ENCODE peak calls at places on chromosomes 6 and 20, in seven cellular contexts. I is NCI-H446, W is T-helper 1 cell, P is GM04503, Y is GM19239, V is AG09319, U is lower leg skin. N is an unnamed sample.

GRCh38 chr20:18431206-18431605 is 35.6 kb downstream of the DZANK1 start:
- DNase-seq in U (no peak), W (no peak), V (no peak), I (no peak), P (no peak), Y (no peak), N (no peak)

GRCh38 chr6:37582309-37582708 is 82.6 kb upstream of the CCDC167 start:
- DNase-seq in U (no peak), I (no peak), W (no peak), P (peak; percentile 20), V (no peak), Y (no peak), N (no peak)

GRCh38 chr20:63696628-63697356 is at the start of gene TNFRSF6B:
- DNase-seq in W (peak; percentile 13), P (no peak), V (no peak), Y (no peak), U (peak; percentile 86), I (no peak), N (peak; percentile 65)

GRCh38 chr6:114100421-114100820 is 129.5 kb upstream of the HDAC2 start:
- DNase-seq in V (no peak), P (no peak), Y (no peak), W (no peak), I (no peak), U (no peak), N (no peak)

GRCh38 chr20:44087051-44087856 is 99.7 kb downstream of the JPH2 start:
- DNase-seq in V (no peak), U (peak; percentile 45), Y (no peak), P (no peak), W (no peak), I (no peak), N (no peak)

GRCh38 chr6:129598244-129599187 is 111.5 kb downstream of the ARHGAP18 start:
- DNase-seq in V (peak; percentile 57), W (no peak), Y (peak; percentile 28), I (peak; percentile 70), U (no peak), P (peak; percentile 37), N (no peak)

GRCh38 chr6:140445474-140446004 is 1071.1 kb upstream of the CITED2 start:
- DNase-seq in V (no peak), W (no peak), Y (no peak), P (no peak), I (peak; percentile 31), U (no peak), N (no peak)

GRCh38 chr6:12577124-12577845 is 139.3 kb upstream of the PHACTR1 start:
- DNase-seq in P (no peak), U (no peak), Y (no peak), W (no peak), I (no peak), V (no peak), N (no peak)

GRCh38 chr6:151161363-151161762 is 78.4 kb upstream of the AKAP12 start:
- DNase-seq in V (no peak), W (no peak), I (no peak), Y (no peak), U (no peak), P (no peak), N (no peak)

GRCh38 chr6:30740993-30741784 is 1.3 kb downstream of the FLOT1 start:
- DNase-seq in U (no peak), W (no peak), V (no peak), P (no peak), I (no peak), Y (no peak), N (no peak)

GRCh38 chr6:43941174-43941573 is 171.2 kb downstream of the VEGFA start:
- DNase-seq in V (no peak), Y (no peak), P (no peak), W (no peak), U (peak; percentile 64), I (no peak), N (no peak)

GRCh38 chr6:31122803-31123706 is 2.8 kb upstream of the CDSN start:
- DNase-seq in W (no peak), V (no peak), P (peak; percentile 47), Y (no peak), U (no peak), I (no peak), N (peak; percentile 75)

GRCh38 chr6:84166395-84166794 is 61.0 kb downstream of the CEP162 start:
- DNase-seq in W (no peak), V (no peak), P (no peak), Y (no peak), I (peak; percentile 60), U (no peak), N (no peak)

GRCh38 chr6:100283288-100283687 is 181.4 kb downstream of the SIM1 start:
- DNase-seq in W (no peak), P (peak; percentile 37), V (no peak), U (no peak), I (no peak), Y (no peak), N (no peak)

GRCh38 chr6:13457577-13457976 is 29.8 kb downstream of the GFOD1 start:
- DNase-seq in W (no peak), P (no peak), V (no peak), Y (no peak), I (peak; percentile 56), U (peak; percentile 43), N (no peak)

GRCh38 chr6:158894192-158894591 is 75.0 kb upstream of the EZR start:
- DNase-seq in V (peak; percentile 25), U (no peak), Y (no peak), I (no peak), W (no peak), P (peak; percentile 61), N (no peak)

GRCh38 chr6:69584536-69584912 is 212.3 kb downstream of the LMBRD1 start:
- DNase-seq in P (peak; percentile 14), V (no peak), W (no peak), U (no peak), I (peak; percentile 4), Y (no peak), N (no peak)

GRCh38 chr6:140809694-140810101 is 1323.0 kb upstream of the GJE1 start:
- DNase-seq in V (no peak), Y (no peak), I (no peak), W (no peak), U (no peak), P (no peak), N (no peak)

GRCh38 chr6:152635949-152636674 is 1.1 kb downstream of the SYNE1 start:
- DNase-seq in V (no peak), W (no peak), P (no peak), I (no peak), U (no peak), Y (no peak), N (peak; percentile 66)

GRCh38 chr20:1266167-1266973 is at the start of gene SNPH:
- DNase-seq in W (peak; percentile 67), P (peak; percentile 18), I (no peak), Y (peak; percentile 22), U (peak; percentile 93), V (peak; percentile 29), N (peak; percentile 80)

GRCh38 chr20:50436052-50436656 is 74.0 kb upstream of the PTPN1 start:
- DNase-seq in V (no peak), P (no peak), I (no peak), Y (no peak), U (no peak), W (no peak), N (no peak)

GRCh38 chr6:84976516-84977420 is 212.4 kb upstream of the TBX18 start:
- DNase-seq in Y (no peak), U (no peak), P (no peak), I (no peak), V (no peak), W (no peak), N (no peak)

GRCh38 chr20:11738852-11739251 is 178.8 kb upstream of the BTBD3 start:
- DNase-seq in V (no peak), U (no peak), Y (no peak), I (no peak), W (no peak), P (no peak), N (no peak)

GRCh38 chr20:15162061-15162740 is 824.8 kb upstream of the FLRT3 start:
- DNase-seq in V (no peak), W (no peak), U (no peak), P (no peak), Y (no peak), I (no peak), N (no peak)

GRCh38 chr6:140644017-140644416 is 1269.6 kb upstream of the CITED2 start:
- DNase-seq in P (no peak), W (no peak), I (no peak), Y (no peak), V (no peak), U (no peak), N (no peak)